ENCODE peak calls at places on chromosomes 4 and X, in five cellular contexts. P is HCT116, Z is HepG2, U is GM12891, C is K562. W is an unnamed sample.

GRCh38 chr4:79576480-79576803 is 168.4 kb upstream of the GK2 start:
- DNase-seq in P (no peak), Z (peak; percentile 21), U (no peak), C (peak; percentile 61), W (peak; percentile 53)

GRCh38 chrX:100659431-100660137 is 15.6 kb downstream of the SRPX2 start:
- DNase-seq in P (no peak), Z (no peak), U (no peak), C (no peak), W (no peak)

GRCh38 chrX:120299928-120300327 is 11.3 kb downstream of the TMEM255A start:
- DNase-seq in P (no peak), Z (peak; percentile 49), U (no peak), C (peak; percentile 30), W (no peak)

GRCh38 chr4:8655411-8656184 is 63.0 kb downstream of the CPZ start:
- DNase-seq in P (no peak), Z (no peak), U (no peak), C (no peak), W (no peak)

GRCh38 chr4:139655116-139655515 is 10.5 kb upstream of the MGST2 start:
- DNase-seq in P (no peak), Z (peak; percentile 65), U (no peak), C (peak; percentile 32), W (no peak)

GRCh38 chr4:119728692-119729593 is 100.3 kb upstream of the PDE5A start:
- DNase-seq in P (no peak), Z (no peak), U (no peak), C (no peak), W (no peak)

GRCh38 chr4:77856152-77856551 is 6.5 kb upstream of the MRPL1 start:
- DNase-seq in P (no peak), Z (no peak), U (no peak), C (no peak), W (no peak)

GRCh38 chr4:967113-968104 is 6.0 kb downstream of the DGKQ start:
- DNase-seq in P (no peak), Z (no peak), U (no peak), C (no peak), W (no peak)

GRCh38 chrX:31271615-31272471 is 200.0 kb upstream of the FTHL17 start:
- DNase-seq in P (no peak), Z (no peak), U (no peak), C (no peak), W (no peak)

DNA sequence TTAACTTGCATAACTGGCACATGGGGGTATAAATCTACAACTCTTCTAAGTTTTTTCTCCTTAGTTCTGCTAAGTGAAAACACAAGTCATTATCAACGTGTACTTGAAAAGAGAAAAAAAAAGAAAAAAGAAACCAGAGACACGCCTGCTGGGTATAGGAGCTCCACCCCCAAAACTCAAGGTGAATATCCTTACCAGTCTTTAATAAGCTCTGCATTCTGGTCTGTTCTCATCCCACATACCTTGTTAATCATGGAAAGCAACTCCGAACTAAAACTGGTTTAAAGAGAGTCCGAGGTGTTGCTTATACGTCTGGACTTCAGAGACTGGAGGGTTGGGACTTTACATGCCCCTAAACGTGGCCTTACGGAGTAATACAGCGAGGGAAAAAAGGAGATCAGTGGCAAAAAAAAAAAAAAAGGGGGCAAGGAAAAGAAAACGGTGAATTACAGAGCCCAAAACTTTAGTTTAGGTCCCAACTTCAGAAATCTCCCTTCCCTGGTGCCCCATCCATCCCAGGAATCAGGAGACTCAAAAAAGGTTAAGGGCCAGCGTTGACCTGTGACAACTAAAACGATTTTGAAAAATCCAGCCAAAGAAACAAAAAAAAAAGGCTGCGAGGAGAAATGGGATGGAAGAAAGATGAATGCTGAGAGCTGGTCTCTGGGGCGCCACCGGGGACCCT is 997 bp downstream of the PGRMC2 start:
- DNase-seq in P (peak; percentile 22), Z (peak; percentile 44), U (no peak), C (peak; percentile 56), W (no peak)
- TF ChIP-seq POLR2AphosphoS5 in P (peak; percentile 31), Z (peak; percentile 64), U (no peak), C (no peak), W (peak; percentile 51)

GRCh38 chr4:5524900-5525299 is 183.5 kb downstream of the EVC2 start:
- DNase-seq in P (no peak), Z (no peak), U (no peak), C (no peak), W (no peak)

GRCh38 chr4:5526070-5526831 is 182.1 kb downstream of the EVC2 start:
- DNase-seq in P (no peak), Z (no peak), U (no peak), C (no peak), W (no peak)

GRCh38 chr4:5528108-5528507 is 180.3 kb downstream of the EVC2 start:
- DNase-seq in P (no peak), Z (no peak), U (no peak), C (no peak), W (no peak)

DNA sequence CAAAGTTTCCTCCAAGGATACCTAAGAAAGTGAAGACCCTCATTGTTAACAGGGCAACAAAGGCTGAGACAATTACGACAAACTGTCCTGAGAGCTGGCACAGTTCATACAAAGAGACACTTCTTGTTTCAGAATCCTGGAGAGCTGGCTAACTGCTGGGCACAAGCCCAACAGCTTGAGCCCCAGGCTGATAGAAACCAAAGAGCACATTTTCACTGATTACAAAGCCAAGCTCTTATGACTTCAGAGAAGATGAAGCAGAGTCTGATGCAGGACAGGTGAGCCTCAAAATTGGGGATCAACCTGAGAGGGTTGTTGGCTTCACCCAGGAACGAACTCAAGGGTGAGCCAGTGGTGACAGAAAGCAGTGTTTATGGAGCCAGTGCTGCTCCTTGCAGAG is 183.9 kb downstream of the EVC2 start:
- DNase-seq in P (no peak), Z (no peak), U (no peak), C (no peak), W (no peak)
- TF ChIP-seq POLR2AphosphoS5 in P (no peak), Z (no peak), U (no peak), C (no peak), W (no peak)

DNA sequence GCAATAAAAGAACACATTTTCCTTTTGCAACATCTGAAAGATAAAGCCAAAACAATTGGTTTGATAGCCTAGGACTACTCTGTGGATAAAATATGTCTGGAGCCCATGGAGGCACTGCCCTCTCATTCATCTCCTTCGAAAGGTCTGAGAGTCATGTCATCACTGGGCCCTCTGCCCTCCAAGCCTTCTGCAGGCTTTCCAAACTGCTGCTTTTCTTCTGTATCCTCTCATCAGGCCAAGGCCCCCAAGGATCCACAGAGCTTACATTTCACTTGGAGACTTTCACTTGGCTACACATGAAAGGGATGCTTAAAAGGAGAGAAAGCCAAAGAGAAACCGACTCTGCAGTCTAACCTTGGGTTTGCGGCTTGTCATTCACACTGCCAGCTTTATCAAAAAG is 109.9 kb downstream of the SH3RF1 start:
- DNase-seq in P (no peak), Z (no peak), U (no peak), C (no peak), W (no peak)
- TF ChIP-seq POLR2AphosphoS5 in P (no peak), Z (no peak), U (no peak), C (no peak), W (no peak)

DNA sequence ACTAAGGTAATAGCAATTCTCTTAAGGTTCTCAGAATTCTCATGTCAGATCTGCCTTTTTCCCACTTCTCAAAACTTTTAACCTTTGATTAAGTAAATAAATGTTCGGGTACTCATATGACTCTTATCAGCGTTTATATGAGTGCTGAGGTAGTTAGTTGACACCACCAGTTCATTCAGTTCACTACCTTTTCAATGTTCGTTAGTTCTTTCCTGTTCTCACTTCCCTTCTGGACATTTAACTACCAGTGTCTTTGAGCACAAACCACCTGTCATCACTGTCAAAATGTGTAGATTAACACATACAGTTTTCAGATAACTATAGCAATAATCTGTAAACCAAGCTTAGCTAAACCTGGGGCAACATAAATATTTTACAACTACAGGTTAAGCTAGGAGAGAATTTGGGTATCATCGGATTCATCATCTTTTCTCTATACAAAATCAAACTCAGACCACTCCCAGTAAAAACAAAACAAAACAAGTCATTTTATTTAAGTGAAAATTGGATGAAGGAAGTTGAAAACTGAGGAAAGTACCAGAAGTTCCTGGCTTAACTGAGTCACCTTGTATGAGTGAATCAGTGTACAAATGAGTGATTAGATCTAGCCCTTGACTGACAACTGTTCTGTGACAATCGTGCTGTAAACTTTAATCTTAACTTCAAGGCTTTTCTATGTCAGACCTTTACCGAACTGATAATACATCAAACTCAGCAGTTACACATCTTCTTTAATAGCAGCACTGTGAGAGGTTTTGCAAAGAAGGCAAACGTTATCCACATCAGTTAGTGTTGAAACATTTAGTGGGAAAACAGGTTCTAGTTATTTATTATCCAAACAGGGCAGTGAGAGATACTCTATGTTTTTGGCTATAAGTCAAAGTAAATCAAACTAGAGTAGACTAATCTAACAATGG is 41.9 kb downstream of the ARHGEF38 start:
- DNase-seq in P (no peak), Z (peak; percentile 34), U (no peak), C (no peak), W (no peak)
- TF ChIP-seq POLR2AphosphoS5 in P (no peak), Z (no peak), U (no peak), C (no peak), W (no peak)